ENCODE peak calls at places on chromosomes 7 and 10, in nine cellular contexts. One of them, this sample, is unnamed.

GRCh38 chr10:70728328-70728727 is 56.0 kb downstream of the ADAMTS14 start:
- DNase-seq in AG09309: no peak
- DNase-seq in NCI-H1436: no peak
- DNase-seq in activated CD4-positive, alpha-beta memory T cell treated with anti-CD3 and anti-CD28 coated beads, Interleukin-2, amount 10 ng/mL, durations not matched to agents 7 days and 5 days: no peak
- DNase-seq in neural progenitor cell: no peak
- DNase-seq in astrocyte: no peak
- DNase-seq in NCI-H2227 treated with DMSO at 0.1 percent for 48 hours: no peak
- DNase-seq in activated gamma-delta T cell treated with Interleukin-2 at 50 U/mL for 16 hours: no peak
- DNase-seq in activated T-cell treated with anti-CD3 and anti-CD28 coated beads for 1 hour: no peak
- DNase-seq in this sample: no peak

GRCh38 chr10:8444630-8445029 is 390.1 kb downstream of the GATA3 start:
- DNase-seq in neural progenitor cell: peak; percentile 65
- DNase-seq in activated gamma-delta T cell treated with Interleukin-2 at 50 U/mL for 16 hours: peak; percentile 47
- DNase-seq in NCI-H1436: no peak
- DNase-seq in activated CD4-positive, alpha-beta memory T cell treated with anti-CD3 and anti-CD28 coated beads, Interleukin-2, amount 10 ng/mL, durations not matched to agents 7 days and 5 days: no peak
- DNase-seq in astrocyte: peak; percentile 3
- DNase-seq in AG09309: no peak
- DNase-seq in activated T-cell treated with anti-CD3 and anti-CD28 coated beads for 1 hour: peak; percentile 28
- DNase-seq in NCI-H2227 treated with DMSO at 0.1 percent for 48 hours: no peak
- DNase-seq in this sample: peak; percentile 56

GRCh38 chr7:132542895-132543294 is 33.4 kb downstream of the PLXNA4 start:
- DNase-seq in activated T-cell treated with anti-CD3 and anti-CD28 coated beads for 1 hour: no peak
- DNase-seq in activated CD4-positive, alpha-beta memory T cell treated with anti-CD3 and anti-CD28 coated beads, Interleukin-2, amount 10 ng/mL, durations not matched to agents 7 days and 5 days: no peak
- DNase-seq in activated gamma-delta T cell treated with Interleukin-2 at 50 U/mL for 16 hours: no peak
- DNase-seq in NCI-H2227 treated with DMSO at 0.1 percent for 48 hours: no peak
- DNase-seq in neural progenitor cell: no peak
- DNase-seq in NCI-H1436: no peak
- DNase-seq in AG09309: no peak
- DNase-seq in astrocyte: no peak
- DNase-seq in this sample: no peak

GRCh38 chr10:6674282-6674681 is 94.2 kb upstream of the PRKCQ start:
- DNase-seq in activated gamma-delta T cell treated with Interleukin-2 at 50 U/mL for 16 hours: no peak
- DNase-seq in neural progenitor cell: no peak
- DNase-seq in AG09309: no peak
- DNase-seq in NCI-H2227 treated with DMSO at 0.1 percent for 48 hours: no peak
- DNase-seq in NCI-H1436: no peak
- DNase-seq in astrocyte: no peak
- DNase-seq in activated T-cell treated with anti-CD3 and anti-CD28 coated beads for 1 hour: no peak
- DNase-seq in activated CD4-positive, alpha-beta memory T cell treated with anti-CD3 and anti-CD28 coated beads, Interleukin-2, amount 10 ng/mL, durations not matched to agents 7 days and 5 days: no peak
- DNase-seq in this sample: no peak

GRCh38 chr7:100547872-100548271 is 8.9 kb downstream of the AGFG2 start:
- DNase-seq in activated CD4-positive, alpha-beta memory T cell treated with anti-CD3 and anti-CD28 coated beads, Interleukin-2, amount 10 ng/mL, durations not matched to agents 7 days and 5 days: no peak
- DNase-seq in AG09309: no peak
- DNase-seq in NCI-H1436: no peak
- DNase-seq in astrocyte: no peak
- DNase-seq in activated T-cell treated with anti-CD3 and anti-CD28 coated beads for 1 hour: no peak
- DNase-seq in NCI-H2227 treated with DMSO at 0.1 percent for 48 hours: peak; percentile 37
- DNase-seq in activated gamma-delta T cell treated with Interleukin-2 at 50 U/mL for 16 hours: no peak
- DNase-seq in neural progenitor cell: no peak
- DNase-seq in this sample: no peak

GRCh38 chr7:108385834-108386422 is 70.3 kb downstream of the NRCAM start:
- DNase-seq in AG09309: no peak
- DNase-seq in astrocyte: no peak
- DNase-seq in neural progenitor cell: no peak
- DNase-seq in activated T-cell treated with anti-CD3 and anti-CD28 coated beads for 1 hour: no peak
- DNase-seq in NCI-H2227 treated with DMSO at 0.1 percent for 48 hours: no peak
- DNase-seq in activated gamma-delta T cell treated with Interleukin-2 at 50 U/mL for 16 hours: no peak
- DNase-seq in NCI-H1436: no peak
- DNase-seq in activated CD4-positive, alpha-beta memory T cell treated with anti-CD3 and anti-CD28 coated beads, Interleukin-2, amount 10 ng/mL, durations not matched to agents 7 days and 5 days: no peak
- DNase-seq in this sample: no peak

GRCh38 chr7:83468251-83468739 is 180.6 kb downstream of the SEMA3E start:
- DNase-seq in AG09309: peak; percentile 95
- DNase-seq in NCI-H2227 treated with DMSO at 0.1 percent for 48 hours: peak; percentile 30
- DNase-seq in astrocyte: peak; percentile 98
- DNase-seq in activated CD4-positive, alpha-beta memory T cell treated with anti-CD3 and anti-CD28 coated beads, Interleukin-2, amount 10 ng/mL, durations not matched to agents 7 days and 5 days: no peak
- DNase-seq in NCI-H1436: peak; percentile 42
- DNase-seq in neural progenitor cell: peak; percentile 75
- DNase-seq in activated T-cell treated with anti-CD3 and anti-CD28 coated beads for 1 hour: no peak
- DNase-seq in activated gamma-delta T cell treated with Interleukin-2 at 50 U/mL for 16 hours: no peak
- DNase-seq in this sample: no peak

GRCh38 chr7:86920154-86920553 is 139.3 kb downstream of the ELAPOR2 start:
- DNase-seq in activated T-cell treated with anti-CD3 and anti-CD28 coated beads for 1 hour: no peak
- DNase-seq in NCI-H2227 treated with DMSO at 0.1 percent for 48 hours: no peak
- DNase-seq in activated gamma-delta T cell treated with Interleukin-2 at 50 U/mL for 16 hours: no peak
- DNase-seq in activated CD4-positive, alpha-beta memory T cell treated with anti-CD3 and anti-CD28 coated beads, Interleukin-2, amount 10 ng/mL, durations not matched to agents 7 days and 5 days: no peak
- DNase-seq in AG09309: no peak
- DNase-seq in astrocyte: no peak
- DNase-seq in NCI-H1436: no peak
- DNase-seq in neural progenitor cell: no peak
- DNase-seq in this sample: no peak

GRCh38 chr10:34121974-34122282 is 693.2 kb downstream of the PARD3 start:
- DNase-seq in neural progenitor cell: no peak
- DNase-seq in activated gamma-delta T cell treated with Interleukin-2 at 50 U/mL for 16 hours: no peak
- DNase-seq in activated CD4-positive, alpha-beta memory T cell treated with anti-CD3 and anti-CD28 coated beads, Interleukin-2, amount 10 ng/mL, durations not matched to agents 7 days and 5 days: no peak
- DNase-seq in NCI-H1436: no peak
- DNase-seq in activated T-cell treated with anti-CD3 and anti-CD28 coated beads for 1 hour: no peak
- DNase-seq in AG09309: no peak
- DNase-seq in astrocyte: peak; percentile 78
- DNase-seq in NCI-H2227 treated with DMSO at 0.1 percent for 48 hours: no peak
- DNase-seq in this sample: no peak

GRCh38 chr7:128908750-128909385 is 1.6 kb downstream of the KCP start:
- DNase-seq in activated T-cell treated with anti-CD3 and anti-CD28 coated beads for 1 hour: no peak
- DNase-seq in astrocyte: no peak
- DNase-seq in NCI-H2227 treated with DMSO at 0.1 percent for 48 hours: no peak
- DNase-seq in activated CD4-positive, alpha-beta memory T cell treated with anti-CD3 and anti-CD28 coated beads, Interleukin-2, amount 10 ng/mL, durations not matched to agents 7 days and 5 days: no peak
- DNase-seq in NCI-H1436: no peak
- DNase-seq in activated gamma-delta T cell treated with Interleukin-2 at 50 U/mL for 16 hours: no peak
- DNase-seq in neural progenitor cell: peak; percentile 39
- DNase-seq in AG09309: no peak
- DNase-seq in this sample: no peak

GRCh38 chr7:36039243-36039642 is 113.8 kb upstream of the EEPD1 start:
- DNase-seq in AG09309: no peak
- DNase-seq in NCI-H1436: no peak
- DNase-seq in NCI-H2227 treated with DMSO at 0.1 percent for 48 hours: no peak
- DNase-seq in activated T-cell treated with anti-CD3 and anti-CD28 coated beads for 1 hour: no peak
- DNase-seq in activated CD4-positive, alpha-beta memory T cell treated with anti-CD3 and anti-CD28 coated beads, Interleukin-2, amount 10 ng/mL, durations not matched to agents 7 days and 5 days: no peak
- DNase-seq in neural progenitor cell: no peak
- DNase-seq in activated gamma-delta T cell treated with Interleukin-2 at 50 U/mL for 16 hours: no peak
- DNase-seq in astrocyte: no peak
- DNase-seq in this sample: no peak

GRCh38 chr10:72011016-72011415 is 46.8 kb downstream of the CHST3 start:
- DNase-seq in neural progenitor cell: no peak
- DNase-seq in NCI-H2227 treated with DMSO at 0.1 percent for 48 hours: no peak
- DNase-seq in AG09309: no peak
- DNase-seq in astrocyte: no peak
- DNase-seq in activated gamma-delta T cell treated with Interleukin-2 at 50 U/mL for 16 hours: no peak
- DNase-seq in activated CD4-positive, alpha-beta memory T cell treated with anti-CD3 and anti-CD28 coated beads, Interleukin-2, amount 10 ng/mL, durations not matched to agents 7 days and 5 days: no peak
- DNase-seq in activated T-cell treated with anti-CD3 and anti-CD28 coated beads for 1 hour: no peak
- DNase-seq in NCI-H1436: no peak
- DNase-seq in this sample: no peak

GRCh38 chr7:150379590-150380379 is 655 bp downstream of the ZNF775 start:
- DNase-seq in neural progenitor cell: peak; percentile 32
- DNase-seq in NCI-H1436: no peak
- DNase-seq in activated CD4-positive, alpha-beta memory T cell treated with anti-CD3 and anti-CD28 coated beads, Interleukin-2, amount 10 ng/mL, durations not matched to agents 7 days and 5 days: no peak
- DNase-seq in activated T-cell treated with anti-CD3 and anti-CD28 coated beads for 1 hour: no peak
- DNase-seq in activated gamma-delta T cell treated with Interleukin-2 at 50 U/mL for 16 hours: no peak
- DNase-seq in astrocyte: no peak
- DNase-seq in AG09309: no peak
- DNase-seq in NCI-H2227 treated with DMSO at 0.1 percent for 48 hours: no peak
- DNase-seq in this sample: no peak

GRCh38 chr10:86940677-86941076 is 16.7 kb downstream of the MMRN2 start:
- DNase-seq in astrocyte: no peak
- DNase-seq in NCI-H1436: no peak
- DNase-seq in activated T-cell treated with anti-CD3 and anti-CD28 coated beads for 1 hour: no peak
- DNase-seq in activated CD4-positive, alpha-beta memory T cell treated with anti-CD3 and anti-CD28 coated beads, Interleukin-2, amount 10 ng/mL, durations not matched to agents 7 days and 5 days: peak; percentile 16
- DNase-seq in NCI-H2227 treated with DMSO at 0.1 percent for 48 hours: no peak
- DNase-seq in activated gamma-delta T cell treated with Interleukin-2 at 50 U/mL for 16 hours: no peak
- DNase-seq in AG09309: no peak
- DNase-seq in neural progenitor cell: no peak
- DNase-seq in this sample: no peak